ENCODE peak calls at places on chromosome 2, in four cellular contexts. C, W, F and Z are unnamed samples.

GRCh38 chr2:7418343-7418742 is 501.1 kb downstream of the RNF144A start:
- DNase-seq in C (no peak), W (no peak), F (no peak), Z (no peak)

GRCh38 chr2:128607981-128608506 is 289.4 kb upstream of the HS6ST1 start:
- DNase-seq in C (no peak), W (no peak), F (no peak), Z (no peak)

GRCh38 chr2:102100371-102101096 is 42.0 kb upstream of the IL1R1 start:
- DNase-seq in C (no peak), W (no peak), F (no peak), Z (no peak)

GRCh38 chr2:217714268-217714643 is 288.5 kb downstream of the TNS1 start:
- DNase-seq in F (no peak), W (no peak), C (no peak), Z (no peak)

GRCh38 chr2:48414980-48415764 is 114.8 kb upstream of the STON1 start:
- DNase-seq in C (no peak), F (no peak), W (no peak), Z (no peak)

GRCh38 chr2:187075106-187076070 is 226.4 kb upstream of the ZSWIM2 start:
- DNase-seq in F (no peak), C (no peak), W (no peak), Z (no peak)

GRCh38 chr2:237660381-237660900 is 33.1 kb downstream of the LRRFIP1 start:
- DNase-seq in W (no peak), C (no peak), F (no peak), Z (no peak)

GRCh38 chr2:108588070-108588668 is 53.9 kb downstream of the LIMS1 start:
- DNase-seq in F (no peak), W (no peak), C (no peak), Z (no peak)

GRCh38 chr2:129717560-129718128 is 261.8 kb upstream of the RAB6C start:
- DNase-seq in C (no peak), F (no peak), W (no peak), Z (no peak)

GRCh38 chr2:161239416-161240109 is 68.7 kb upstream of the PSMD14 start:
- DNase-seq in C (no peak), W (no peak), F (no peak), Z (no peak)

GRCh38 chr2:855177-855576 is 95.5 kb upstream of the SNTG2 start:
- DNase-seq in C (no peak), F (no peak), W (no peak), Z (no peak)